ENCODE peak calls at places on chromosomes 6 and 20, in four cellular contexts. O is posterior vena cava; A is stimulated activated CD4-positive, alpha-beta T cell treated with anti-CD3 and anti-CD28 coated beads, Interleukin-2, amount 100 ng/mL, for 48 hours; U is CD8-positive, alpha-beta memory T cell. P is an unnamed sample.

GRCh38 chr6:53044071-53044470 is 21.1 kb upstream of the FBXO9 start:
- DNase-seq in O (no peak), A (no peak), U (no peak), P (no peak)

GRCh38 chr6:31945507-31946369 is at the start of gene CFB:
- DNase-seq in O (peak; percentile 95), A (no peak), U (no peak), P (no peak)

GRCh38 chr6:32113386-32114352 is 4.5 kb upstream of the TNXB start:
- DNase-seq in O (peak; percentile 97), A (no peak), U (no peak), P (no peak)

GRCh38 chr20:33351696-33352095 is 49.6 kb downstream of the CDK5RAP1 start:
- DNase-seq in O (no peak), A (no peak), U (no peak), P (no peak)

GRCh38 chr20:17505664-17506517 is 25.3 kb downstream of the BFSP1 start:
- DNase-seq in O (peak; percentile 79), A (peak; percentile 34), U (peak; percentile 67), P (no peak)

GRCh38 chr6:144911322-144911721 is 626.2 kb downstream of the UTRN start:
- DNase-seq in O (no peak), A (no peak), U (no peak), P (no peak)

GRCh38 chr6:111842891-111843290 is 30.4 kb downstream of the FYN start:
- DNase-seq in O (no peak), A (no peak), U (no peak), P (no peak)

GRCh38 chr20:695165-695866 is 19.7 kb upstream of the SCRT2 start:
- DNase-seq in O (no peak), A (no peak), U (no peak), P (no peak)

GRCh38 chr6:47438481-47439347 is 38.9 kb upstream of the CD2AP start:
- DNase-seq in O (peak; percentile 78), A (no peak), U (no peak), P (no peak)

GRCh38 chr6:164025180-164025579 is 610.7 kb downstream of the QKI start:
- DNase-seq in O (no peak), A (no peak), U (no peak), P (no peak)

GRCh38 chr20:40488401-40488800 is 200.6 kb downstream of the MAFB start:
- DNase-seq in O (no peak), A (no peak), U (no peak), P (no peak)

GRCh38 chr6:38350882-38351281 is 288.8 kb downstream of the BTBD9 start:
- DNase-seq in O (no peak), A (no peak), U (no peak), P (no peak)

GRCh38 chr6:143397229-143398222 is 53.0 kb downstream of the ADAT2 start:
- DNase-seq in O (peak; percentile 77), A (no peak), U (peak; percentile 78), P (peak; percentile 70)

GRCh38 chr20:51492167-51493092 is 50.1 kb downstream of the NFATC2 start:
- DNase-seq in O (peak; percentile 88), A (no peak), U (no peak), P (no peak)

GRCh38 chr20:8156603-8157079 is 24.6 kb downstream of the PLCB1 start:
- DNase-seq in O (no peak), A (no peak), U (peak; percentile 53), P (peak; percentile 32)

GRCh38 chr6:21404577-21404976 is 189.0 kb upstream of the SOX4 start:
- DNase-seq in O (no peak), A (no peak), U (no peak), P (no peak)

GRCh38 chr6:121816361-121816760 is 380.9 kb downstream of the GJA1 start:
- DNase-seq in O (no peak), A (no peak), U (no peak), P (no peak)